ENCODE peak calls at places on chromosomes 16 and 17, in four cellular contexts. N, R, S and F are unnamed samples.

GRCh38 chr16:391885-392335 is 5.1 kb upstream of the NME4 start:
- DNase-seq in N (peak; percentile 93), R (no peak), S (no peak), F (peak; percentile 88)

GRCh38 chr17:68320943-68321557 is 29.8 kb downstream of the ARSG start:
- DNase-seq in N (no peak), R (no peak), S (no peak), F (no peak)

GRCh38 chr17:55652114-55652513 is 70.5 kb downstream of the TMEM100 start:
- DNase-seq in N (no peak), R (no peak), S (no peak), F (no peak)

GRCh38 chr17:79997004-79997673 is 38.5 kb downstream of the TBC1D16 start:
- DNase-seq in N (peak; percentile 73), R (no peak), S (no peak), F (no peak)

GRCh38 chr17:79046501-79047280 is 22.7 kb downstream of the C1QTNF1 start:
- DNase-seq in N (no peak), R (no peak), S (no peak), F (no peak)

GRCh38 chr17:38918129-38918913 is 7.1 kb upstream of the LASP1NB start:
- DNase-seq in N (no peak), R (no peak), S (no peak), F (no peak)

GRCh38 chr17:44071772-44072171 is 1.2 kb downstream of the G6PC3 start:
- DNase-seq in N (no peak), R (no peak), S (no peak), F (no peak)

GRCh38 chr16:920722-921121 is 50.1 kb downstream of the LMF1 start:
- DNase-seq in N (no peak), R (no peak), S (no peak), F (peak; percentile 32)

GRCh38 chr17:50474523-50474922 is 4.1 kb upstream of the RSAD1 start:
- DNase-seq in N (no peak), R (no peak), S (no peak), F (no peak)

GRCh38 chr17:36816889-36817288 is 120.4 kb upstream of the LHX1 start:
- DNase-seq in N (no peak), R (no peak), S (no peak), F (no peak)

GRCh38 chr17:40071720-40072480 is 9.1 kb downstream of the THRA start:
- DNase-seq in N (no peak), R (no peak), S (no peak), F (peak; percentile 78)

GRCh38 chr17:40500709-40501108 is 714 bp downstream of the TNS4 start:
- DNase-seq in N (no peak), R (no peak), S (no peak), F (no peak)

GRCh38 chr17:45307290-45308015 is 9.4 kb downstream of the MAP3K14 start:
- DNase-seq in N (peak; percentile 57), R (peak; percentile 74), S (peak; percentile 65), F (peak; percentile 90)

GRCh38 chr17:37713028-37713431 is 31.8 kb downstream of the HNF1B start:
- DNase-seq in N (no peak), R (no peak), S (no peak), F (no peak)

GRCh38 chr17:49365667-49366066 is 3.6 kb upstream of the ZNF652 start:
- DNase-seq in N (peak; percentile 34), R (no peak), S (no peak), F (peak; percentile 41)

GRCh38 chr16:30984669-30985400 is at the start of gene HSD3B7:
- DNase-seq in N (peak; percentile 92), R (no peak), S (peak; percentile 53), F (peak; percentile 80)

GRCh38 chr16:67202956-67203493 is 4.1 kb downstream of the ELMO3 start:
- DNase-seq in N (no peak), R (no peak), S (no peak), F (no peak)

GRCh38 chr17:79851461-79851817 is 12.2 kb upstream of the CBX4 start:
- DNase-seq in N (no peak), R (no peak), S (no peak), F (no peak)

GRCh38 chr17:2023692-2024571 is 1.2 kb downstream of the RTN4RL1 start:
- DNase-seq in N (no peak), R (no peak), S (no peak), F (no peak)

GRCh38 chr16:22618842-22619241 is 108.2 kb downstream of the NPIPB5 start:
- DNase-seq in N (no peak), R (no peak), S (no peak), F (no peak)

GRCh38 chr17:50785942-50786570 is 18.7 kb upstream of the ANKRD40CL start:
- DNase-seq in N (no peak), R (no peak), S (no peak), F (no peak)

GRCh38 chr16:50804290-50804907 is 62.5 kb downstream of the CYLD start:
- DNase-seq in N (no peak), R (no peak), S (no peak), F (no peak)

GRCh38 chr17:48333034-48333491 is 97.0 kb downstream of the SKAP1 start:
- DNase-seq in N (no peak), R (peak; percentile 54), S (no peak), F (peak; percentile 81)

GRCh38 chr16:694187-694862 is 4.1 kb upstream of the WDR24 start:
- DNase-seq in N (no peak), R (no peak), S (no peak), F (no peak)

GRCh38 chr17:2853111-2853721 is 57.0 kb downstream of the RAP1GAP2 start:
- DNase-seq in N (peak; percentile 32), R (no peak), S (no peak), F (no peak)

GRCh38 chr17:20997711-20998570 is 44.9 kb downstream of the USP22 start:
- DNase-seq in N (no peak), R (no peak), S (no peak), F (no peak)

GRCh38 chr17:41500131-41500911 is 5.1 kb downstream of the KRT13 start:
- DNase-seq in N (no peak), R (peak; percentile 70), S (no peak), F (peak; percentile 72)

GRCh38 chr17:71392715-71393567 is 727.9 kb upstream of the SOX9 start:
- DNase-seq in N (no peak), R (no peak), S (no peak), F (peak; percentile 13)

GRCh38 chr17:35764123-35764991 is 3.7 kb downstream of the C17orf50 start:
- DNase-seq in N (peak; percentile 94), R (peak; percentile 53), S (peak; percentile 54), F (peak; percentile 80)

GRCh38 chr17:21140911-21141310 is 14.1 kb downstream of the DHRS7B start:
- DNase-seq in N (no peak), R (no peak), S (no peak), F (no peak)

GRCh38 chr17:61947367-61948078 is 19.7 kb upstream of the INTS2 start:
- DNase-seq in N (no peak), R (no peak), S (no peak), F (no peak)

GRCh38 chr17:76416447-76416846 is 32.0 kb downstream of the SPHK1 start:
- DNase-seq in N (no peak), R (no peak), S (no peak), F (no peak)

GRCh38 chr17:65155622-65156021 is 18.5 kb downstream of the RGS9 start:
- DNase-seq in N (no peak), R (no peak), S (no peak), F (no peak)

GRCh38 chr16:84746231-84746630 is 46.4 kb downstream of the USP10 start:
- DNase-seq in N (no peak), R (no peak), S (no peak), F (no peak)

GRCh38 chr17:48335858-48336500 is 94.0 kb downstream of the SKAP1 start:
- DNase-seq in N (no peak), R (peak; percentile 64), S (peak; percentile 32), F (peak; percentile 88)

GRCh38 chr16:85227262-85227923 is 115.1 kb upstream of the CIBAR2 start:
- DNase-seq in N (no peak), R (no peak), S (no peak), F (peak; percentile 69)

GRCh38 chr16:11207646-11208045 is 48.4 kb downstream of the SOCS1 start:
- DNase-seq in N (no peak), R (no peak), S (no peak), F (peak; percentile 21)